ENCODE peak calls at places on chromosome 22, in five cellular contexts. Z is ovary, U is cardiac muscle cell, X is IMR-90, F is left ventricle myocardium inferior. R is an unnamed sample. For H3K4me1, the result is how much of the 10 kb centered on the place peaks cover.

GRCh38 chr22:28009272-28009827 is 90.3 kb upstream of the PITPNB start:
- DNase-seq in Z (peak), U (peak), X (peak), F (peak), R (peak)

GRCh38 chr22:25113316-25113721 is 86.3 kb upstream of the CRYBB3 start:
- DNase-seq in Z (no peak), U (no peak), X (no peak), F (no peak), R (no peak)

GRCh38 chr22:32644252-32645100 is 157.0 kb upstream of the TIMP3 start:
- DNase-seq in Z (peak), U (peak), X (peak), F (peak), R (no peak)

GRCh38 chr22:23057331-23057730 is 13.0 kb upstream of the GNAZ start:
- DNase-seq in Z (no peak), U (no peak), X (no peak), F (no peak), R (no peak)

GRCh38 chr22:49966041-49966715 is 5.6 kb downstream of the PIM3 start:
- DNase-seq in Z (peak), U (no peak), X (no peak), F (no peak), R (no peak)

GRCh38 chr22:33666661-33667619 is 253.3 kb downstream of the LARGE1 start:
- DNase-seq in Z (no peak), U (no peak), X (no peak), F (no peak), R (no peak)

GRCh38 chr22:48197189-48197690 is 1434.8 kb downstream of the TBC1D22A start:
- DNase-seq in Z (no peak), U (no peak), X (no peak), F (no peak), R (no peak)

GRCh38 chr22:48319321-48320047 is 1508.2 kb downstream of the BRD1 start:
- DNase-seq in Z (no peak), U (no peak), X (no peak), F (no peak), R (no peak)

GRCh38 chr22:33519974-33520903 is 400.0 kb downstream of the LARGE1 start:
- DNase-seq in Z (no peak), U (no peak), X (no peak), F (no peak), R (no peak)

GRCh38 chr22:22061085-22062077 is 78.8 kb upstream of the TOP3B start:
- DNase-seq in Z (peak), U (peak), X (peak), F (peak), R (no peak)

DNA sequence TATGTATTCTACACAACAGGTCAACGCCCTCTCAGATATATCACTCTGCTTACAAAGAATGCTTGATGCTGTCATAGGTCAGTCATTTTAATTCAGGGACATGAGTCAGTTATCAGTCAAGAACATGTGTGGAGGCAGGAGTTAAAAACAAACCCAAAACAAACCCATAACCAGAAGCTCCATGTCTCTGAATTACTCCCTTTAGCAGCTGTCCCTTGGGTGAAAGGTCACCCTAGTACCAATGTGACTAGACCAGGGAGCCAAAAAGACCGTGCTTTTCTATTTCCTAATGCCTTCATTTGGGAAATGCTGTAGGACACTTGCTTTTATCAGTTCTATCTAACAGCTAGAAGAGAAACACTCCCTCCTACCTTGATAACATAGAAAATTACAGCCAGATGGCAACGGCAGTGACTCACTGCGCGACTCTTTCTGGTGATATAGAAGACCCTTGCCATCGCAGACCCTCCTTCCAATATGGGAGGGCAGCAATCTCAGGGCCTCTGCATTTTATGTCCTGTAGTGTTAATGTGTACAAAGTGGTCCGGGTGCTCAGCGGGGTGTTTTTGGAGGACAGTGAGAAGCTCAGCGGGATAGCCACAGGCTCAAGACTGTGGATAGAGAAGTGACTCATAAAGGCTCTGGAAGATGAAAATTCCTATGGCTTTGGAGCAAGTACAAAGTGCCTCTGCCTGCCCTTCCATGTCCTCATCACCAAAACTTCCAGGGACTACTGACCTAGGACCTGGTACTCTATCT is 24.8 kb downstream of the APOL5 start:
- DNase-seq in Z (no peak), U (peak), X (peak), F (no peak), R (no peak)
- H3K27ac ChIP-seq in Z (no peak), U (peak), X (no peak), F (peak), R (no peak)

GRCh38 chr22:39528080-39528661 is 4.4 kb downstream of the RPS19BP1 start:
- DNase-seq in Z (no peak), U (no peak), X (no peak), F (no peak), R (no peak)
- H3K4me3 ChIP-seq in Z (no peak), U (no peak), X (no peak), F (peak), R (no peak)

DNA sequence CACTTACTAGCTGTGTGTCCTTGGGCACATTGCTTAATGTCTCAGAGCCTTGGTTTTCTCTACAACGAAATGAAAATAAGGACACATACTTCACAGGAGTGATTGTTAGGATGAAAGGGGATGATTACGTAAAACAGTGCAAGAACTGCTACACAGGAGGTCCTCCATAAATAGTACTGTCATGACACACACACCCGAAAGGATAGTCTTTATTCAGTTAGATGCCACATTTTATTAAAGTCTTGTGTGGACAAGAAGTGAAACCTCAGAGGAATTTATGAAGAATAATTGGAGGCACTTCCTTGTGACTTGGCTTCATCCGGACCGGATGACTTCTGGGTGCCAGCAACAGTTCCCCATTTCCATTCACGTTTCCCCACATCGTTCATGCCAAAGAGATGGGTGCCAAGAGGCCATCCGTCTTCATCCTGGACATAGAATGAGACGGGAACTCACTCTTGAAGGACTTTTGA is 67.4 kb upstream of the ATXN10 start:
- DNase-seq in Z (no peak), U (no peak), X (peak), F (no peak), R (no peak)
- H3K4me1 ChIP-seq in Z (under half), U (under half), X (under half), F (under half), R (under half)

DNA sequence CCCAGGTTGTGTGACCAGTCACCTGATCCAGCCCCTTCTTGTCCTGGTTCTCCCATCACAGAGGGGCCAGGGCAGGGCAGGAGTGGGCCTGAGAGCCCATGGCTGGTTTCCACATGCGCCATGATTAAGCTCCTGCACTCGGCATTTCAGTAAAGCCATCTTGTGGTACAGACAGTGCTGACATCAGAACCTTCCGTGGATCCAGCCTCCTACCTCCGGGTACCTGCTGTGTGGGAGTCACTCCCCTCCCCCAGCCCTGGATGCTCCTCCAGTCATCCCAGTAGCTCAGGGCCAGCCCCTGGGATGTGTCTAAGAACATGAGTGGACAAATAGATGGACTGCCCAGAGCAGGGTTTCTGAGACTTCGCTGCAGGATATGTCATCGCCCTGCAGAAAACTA is 22.1 kb upstream of the MGAT3 start:
- DNase-seq in Z (no peak), U (no peak), X (no peak), F (no peak), R (no peak)
- H3K27ac ChIP-seq in Z (no peak), U (no peak), X (no peak), F (peak), R (no peak)

R was measured in iPS DF 6.9.